ENCODE peak calls at places on chromosome 4, in ten cellular contexts. K is NCI-H187; B is NCI-H2081; A is Right ventricle myocardium inferior; X is stimulated activated CD4-positive, alpha-beta T cell treated with anti-CD3 and anti-CD28 coated beads, Interleukin-15, amount 100 ng/mL, for 24 hours; G is A172; S is ACHN; I is T-helper 2 cell treated with Interferon-gamma antibody and Interleukin-4, amounts not matched to agents 5 μg/mL and 100 μg/mL, for 36 hours; D is cardiac muscle cell; F is hepatocyte. U is an unnamed sample.

GRCh38 chr4:177128306-177128705 is 181.4 kb upstream of the NEIL3 start:
- DNase-seq in K (no peak), B (no peak), A (no peak), X (no peak), G (no peak), S (no peak), I (no peak), D (no peak), F (no peak), U (no peak)

GRCh38 chr4:144645621-144646522 is at the start of gene HHIP:
- DNase-seq in K (no peak), B (peak; percentile 11), A (peak; percentile 70), X (peak; percentile 27), G (peak; percentile 32), S (peak; percentile 17), I (peak; percentile 19), D (peak; percentile 62), F (peak; percentile 78), U (peak; percentile 25)

GRCh38 chr4:35503435-35503834 is 740.9 kb downstream of the ARAP2 start:
- DNase-seq in K (no peak), B (no peak), A (no peak), X (no peak), G (no peak), S (no peak), I (no peak), D (no peak), F (no peak), U (no peak)

GRCh38 chr4:54092405-54092759 is 7.6 kb upstream of the GSX2 start:
- DNase-seq in K (no peak), B (no peak), A (no peak), X (no peak), G (no peak), S (no peak), I (no peak), D (no peak), F (no peak), U (no peak)

GRCh38 chr4:15601862-15602261 is 53.3 kb downstream of the FBXL5 start:
- DNase-seq in K (no peak), B (no peak), A (no peak), X (no peak), G (no peak), S (no peak), I (no peak), D (no peak), F (no peak), U (no peak)

GRCh38 chr4:81512371-81512770 is 40.7 kb upstream of the RASGEF1B start:
- DNase-seq in K (no peak), B (no peak), A (no peak), X (no peak), G (no peak), S (no peak), I (no peak), D (no peak), F (no peak), U (no peak)

GRCh38 chr4:107478327-107478946 is 241.6 kb downstream of the PAPSS1 start:
- DNase-seq in K (no peak), B (no peak), A (no peak), X (no peak), G (no peak), S (no peak), I (no peak), D (no peak), F (no peak), U (no peak)

GRCh38 chr4:122329876-122330595 is 48.8 kb upstream of the ADAD1 start:
- DNase-seq in K (no peak), B (no peak), A (no peak), X (no peak), G (no peak), S (no peak), I (no peak), D (no peak), F (no peak), U (no peak)

GRCh38 chr4:116183241-116183640 is 902.1 kb downstream of the TRAM1L1 start:
- DNase-seq in K (no peak), B (no peak), A (no peak), X (no peak), G (no peak), S (no peak), I (no peak), D (no peak), F (no peak), U (no peak)

GRCh38 chr4:146051724-146052396 is 113.2 kb upstream of the ZNF827 start:
- DNase-seq in K (no peak), B (no peak), A (no peak), X (no peak), G (peak; percentile 43), S (no peak), I (no peak), D (no peak), F (no peak), U (peak; percentile 51)

GRCh38 chr4:62487016-62487415 is 1286.9 kb downstream of the ADGRL3 start:
- DNase-seq in K (no peak), B (no peak), A (no peak), X (no peak), G (no peak), S (no peak), I (no peak), D (no peak), F (no peak), U (no peak)

U was measured in kidney glomerular epithelial cell.